ENCODE peak calls at places on chromosomes 16 and 17, in seven cellular contexts. One of them, this sample, is unnamed.

GRCh38 chr17:48597775-48598631 is 4.4 kb upstream of the HOXB5 start:
- DNase-seq in fibroblast of villous mesenchyme: peak; percentile 48
- DNase-seq in RPMI7951: peak; percentile 83
- DNase-seq in left ventricle myocardium inferior: no peak
- DNase-seq in HTR-8/SVneo: peak; percentile 61
- DNase-seq in lower leg skin: peak; percentile 94
- DNase-seq in CD4-positive, CD25-positive, alpha-beta regulatory T cell: no peak
- DNase-seq in this sample: peak; percentile 89

GRCh38 chr17:16495980-16496819 is 4.2 kb upstream of the LRRC75A start:
- DNase-seq in fibroblast of villous mesenchyme: no peak
- DNase-seq in RPMI7951: no peak
- DNase-seq in left ventricle myocardium inferior: no peak
- DNase-seq in HTR-8/SVneo: no peak
- DNase-seq in lower leg skin: no peak
- DNase-seq in CD4-positive, CD25-positive, alpha-beta regulatory T cell: no peak
- DNase-seq in this sample: no peak

GRCh38 chr17:75624714-75625345 is 8.4 kb upstream of the SMIM5 start:
- DNase-seq in fibroblast of villous mesenchyme: no peak
- DNase-seq in RPMI7951: no peak
- DNase-seq in left ventricle myocardium inferior: no peak
- DNase-seq in HTR-8/SVneo: no peak
- DNase-seq in lower leg skin: no peak
- DNase-seq in CD4-positive, CD25-positive, alpha-beta regulatory T cell: no peak
- DNase-seq in this sample: no peak

GRCh38 chr16:4057439-4057877 is 58.8 kb downstream of the ADCY9 start:
- DNase-seq in fibroblast of villous mesenchyme: peak; percentile 73
- DNase-seq in RPMI7951: no peak
- DNase-seq in left ventricle myocardium inferior: no peak
- DNase-seq in HTR-8/SVneo: no peak
- DNase-seq in lower leg skin: no peak
- DNase-seq in CD4-positive, CD25-positive, alpha-beta regulatory T cell: no peak
- DNase-seq in this sample: no peak

GRCh38 chr17:45302649-45303173 is 14.1 kb downstream of the MAP3K14 start:
- DNase-seq in fibroblast of villous mesenchyme: peak; percentile 95
- DNase-seq in RPMI7951: peak; percentile 94
- DNase-seq in left ventricle myocardium inferior: peak; percentile 44
- DNase-seq in HTR-8/SVneo: peak; percentile 74
- DNase-seq in lower leg skin: no peak
- DNase-seq in CD4-positive, CD25-positive, alpha-beta regulatory T cell: peak; percentile 24
- DNase-seq in this sample: no peak

GRCh38 chr17:2719861-2720260 is 8.3 kb upstream of the CLUH start:
- DNase-seq in fibroblast of villous mesenchyme: no peak
- DNase-seq in RPMI7951: no peak
- DNase-seq in left ventricle myocardium inferior: no peak
- DNase-seq in HTR-8/SVneo: no peak
- DNase-seq in lower leg skin: no peak
- DNase-seq in CD4-positive, CD25-positive, alpha-beta regulatory T cell: no peak
- DNase-seq in this sample: no peak

GRCh38 chr17:79655672-79656290 is 44.9 kb upstream of the RBFOX3 start:
- DNase-seq in fibroblast of villous mesenchyme: no peak
- DNase-seq in RPMI7951: no peak
- DNase-seq in left ventricle myocardium inferior: no peak
- DNase-seq in HTR-8/SVneo: no peak
- DNase-seq in lower leg skin: peak; percentile 70
- DNase-seq in CD4-positive, CD25-positive, alpha-beta regulatory T cell: no peak
- DNase-seq in this sample: no peak

GRCh38 chr17:81037026-81037782 is 2.3 kb downstream of the BAIAP2 start:
- DNase-seq in fibroblast of villous mesenchyme: no peak
- DNase-seq in RPMI7951: no peak
- DNase-seq in left ventricle myocardium inferior: peak; percentile 80
- DNase-seq in HTR-8/SVneo: no peak
- DNase-seq in lower leg skin: no peak
- DNase-seq in CD4-positive, CD25-positive, alpha-beta regulatory T cell: no peak
- DNase-seq in this sample: no peak

GRCh38 chr17:41627316-41628072 is 3.1 kb upstream of the KRT17 start:
- DNase-seq in fibroblast of villous mesenchyme: no peak
- DNase-seq in RPMI7951: no peak
- DNase-seq in left ventricle myocardium inferior: no peak
- DNase-seq in HTR-8/SVneo: no peak
- DNase-seq in lower leg skin: no peak
- DNase-seq in CD4-positive, CD25-positive, alpha-beta regulatory T cell: no peak
- DNase-seq in this sample: no peak